ENCODE peak calls at places on chromosomes 11 and 22, in ten cellular contexts. X, Y, C, J, I, E, R, G, W and O are unnamed samples.
A peak's percentile ranks its signal among the peaks of the same experiment; 100 is the strongest.

GRCh38 chr11:115919341-115920086 is 415.3 kb upstream of the CADM1 start:
- DNase-seq in X (no peak), Y (no peak), C (no peak), J (no peak), I (no peak), E (no peak), R (peak; percentile 89), G (no peak), W (peak; percentile 81), O (no peak)

GRCh38 chr11:101127348-101127698 is 2.3 kb downstream of the PGR start:
- DNase-seq in X (peak; percentile 56), Y (no peak), C (no peak), J (no peak), I (peak; percentile 29), E (peak; percentile 76), R (no peak), G (no peak), W (no peak), O (no peak)

GRCh38 chr11:73637012-73637411 is 9.4 kb upstream of the PLEKHB1 start:
- DNase-seq in X (no peak), Y (no peak), C (no peak), J (no peak), I (no peak), E (no peak), R (no peak), G (no peak), W (no peak), O (no peak)

GRCh38 chr11:66509131-66509561 is 1.3 kb upstream of the BBS1 start:
- DNase-seq in X (no peak), Y (no peak), C (no peak), J (no peak), I (no peak), E (no peak), R (no peak), G (no peak), W (no peak), O (no peak)

GRCh38 chr22:36595968-36596367 is 67.0 kb upstream of the EIF3D start:
- DNase-seq in X (no peak), Y (no peak), C (no peak), J (no peak), I (no peak), E (no peak), R (no peak), G (no peak), W (no peak), O (no peak)

GRCh38 chr11:76787911-76788596 is 4.9 kb downstream of the TSKU start:
- DNase-seq in X (peak; percentile 57), Y (no peak), C (peak; percentile 81), J (peak; percentile 61), I (no peak), E (peak; percentile 32), R (no peak), G (no peak), W (no peak), O (no peak)

GRCh38 chr11:117179048-117179999 is 781 bp downstream of the SIDT2 start:
- DNase-seq in X (peak; percentile 56), Y (peak; percentile 62), C (peak; percentile 38), J (no peak), I (no peak), E (peak; percentile 49), R (no peak), G (peak; percentile 25), W (peak; percentile 30), O (no peak)

GRCh38 chr11:110349109-110349996 is 52.9 kb upstream of the RDX start:
- DNase-seq in X (no peak), Y (peak; percentile 49), C (no peak), J (no peak), I (no peak), E (peak; percentile 19), R (no peak), G (no peak), W (peak; percentile 52), O (no peak)

GRCh38 chr11:13354335-13354734 is 76.7 kb downstream of the BMAL1 start:
- DNase-seq in X (no peak), Y (no peak), C (no peak), J (no peak), I (no peak), E (peak; percentile 67), R (no peak), G (peak; percentile 40), W (no peak), O (no peak)

GRCh38 chr11:64848779-64849599 is 4.5 kb upstream of the CDC42BPG start:
- DNase-seq in X (no peak), Y (no peak), C (peak; percentile 88), J (no peak), I (no peak), E (peak; percentile 90), R (no peak), G (peak; percentile 66), W (no peak), O (no peak)

GRCh38 chr11:117478926-117479325 is 151.3 kb downstream of the CEP164 start:
- DNase-seq in X (no peak), Y (no peak), C (no peak), J (no peak), I (no peak), E (no peak), R (no peak), G (no peak), W (no peak), O (no peak)

GRCh38 chr11:83566948-83567347 is 280.8 kb upstream of the CCDC90B start:
- DNase-seq in X (no peak), Y (no peak), C (no peak), J (no peak), I (no peak), E (no peak), R (peak; percentile 38), G (peak; percentile 40), W (peak; percentile 59), O (peak; percentile 46)

GRCh38 chr11:85845052-85845631 is 10.0 kb upstream of the CCDC83 start:
- DNase-seq in X (no peak), Y (no peak), C (no peak), J (no peak), I (no peak), E (no peak), R (no peak), G (peak; percentile 62), W (no peak), O (no peak)

GRCh38 chr11:101862410-101863233 is 52.2 kb upstream of the CEP126 start:
- DNase-seq in X (peak; percentile 25), Y (no peak), C (peak; percentile 8), J (peak; percentile 67), I (no peak), E (peak; percentile 37), R (no peak), G (peak; percentile 71), W (peak; percentile 61), O (no peak)

GRCh38 chr11:45076761-45077160 is 69.7 kb upstream of the PRDM11 start:
- DNase-seq in X (no peak), Y (no peak), C (no peak), J (no peak), I (no peak), E (no peak), R (no peak), G (no peak), W (no peak), O (no peak)

GRCh38 chr11:102545701-102546100 is 15.2 kb upstream of the MMP7 start:
- DNase-seq in X (no peak), Y (no peak), C (peak; percentile 56), J (no peak), I (no peak), E (no peak), R (no peak), G (peak; percentile 42), W (no peak), O (no peak)

GRCh38 chr11:79150320-79150719 is 290.5 kb downstream of the TENM4 start:
- DNase-seq in X (no peak), Y (no peak), C (no peak), J (no peak), I (no peak), E (no peak), R (no peak), G (no peak), W (no peak), O (no peak)

GRCh38 chr22:46777609-46777970 is 15.1 kb downstream of the TBC1D22A start:
- DNase-seq in X (peak; percentile 69), Y (no peak), C (no peak), J (no peak), I (no peak), E (no peak), R (no peak), G (no peak), W (no peak), O (no peak)

GRCh38 chr11:124197999-124198398 is 14.9 kb downstream of the OR10D3 start:
- DNase-seq in X (no peak), Y (no peak), C (no peak), J (no peak), I (no peak), E (no peak), R (no peak), G (no peak), W (no peak), O (no peak)

GRCh38 chr11:1390603-1391164 is 950 bp downstream of the BRSK2 start:
- DNase-seq in X (peak; percentile 74), Y (no peak), C (no peak), J (no peak), I (no peak), E (peak; percentile 93), R (no peak), G (no peak), W (no peak), O (no peak)
- H3K27me3 ChIP-seq in X (peaks cover 9% of the 10 kb centered on the region), Y (peaks cover 7% of the 10 kb centered on the region), C (no peaks in the 10 kb centered on the region), J (no peaks in the 10 kb centered on the region), I (no peaks in the 10 kb centered on the region), E (peaks cover 11% of the 10 kb centered on the region), R (peaks cover 45% of the 10 kb centered on the region), G (no peaks in the 10 kb centered on the region), W (peaks cover 15% of the 10 kb centered on the region), O (peaks cover 8% of the 10 kb centered on the region)

GRCh38 chr22:29345932-29346331 is 30.4 kb upstream of the RASL10A start:
- DNase-seq in X (no peak), Y (no peak), C (no peak), J (no peak), I (no peak), E (no peak), R (no peak), G (no peak), W (no peak), O (no peak)
- H3K27me3 ChIP-seq in X (no peaks in the 10 kb centered on the region), Y (no peaks in the 10 kb centered on the region), C (no peaks in the 10 kb centered on the region), J (no peaks in the 10 kb centered on the region), I (no peaks in the 10 kb centered on the region), E (no peaks in the 10 kb centered on the region), R (no peaks in the 10 kb centered on the region), G (no peaks in the 10 kb centered on the region), W (no peaks in the 10 kb centered on the region), O (no peaks in the 10 kb centered on the region)

GRCh38 chr22:43749473-43749872 is 62.6 kb downstream of the EFCAB6 start:
- DNase-seq in X (no peak), Y (no peak), C (no peak), J (no peak), I (no peak), E (no peak), R (no peak), G (no peak), W (no peak), O (no peak)
- H3K27me3 ChIP-seq in X (no peaks in the 10 kb centered on the region), Y (no peaks in the 10 kb centered on the region), C (peaks cover 98% of the 10 kb centered on the region), J (peaks cover 89% of the 10 kb centered on the region), I (no peaks in the 10 kb centered on the region), E (no peaks in the 10 kb centered on the region), R (no peaks in the 10 kb centered on the region), G (peaks cover 20% of the 10 kb centered on the region), W (peaks cover 15% of the 10 kb centered on the region), O (no peaks in the 10 kb centered on the region)

DNA sequence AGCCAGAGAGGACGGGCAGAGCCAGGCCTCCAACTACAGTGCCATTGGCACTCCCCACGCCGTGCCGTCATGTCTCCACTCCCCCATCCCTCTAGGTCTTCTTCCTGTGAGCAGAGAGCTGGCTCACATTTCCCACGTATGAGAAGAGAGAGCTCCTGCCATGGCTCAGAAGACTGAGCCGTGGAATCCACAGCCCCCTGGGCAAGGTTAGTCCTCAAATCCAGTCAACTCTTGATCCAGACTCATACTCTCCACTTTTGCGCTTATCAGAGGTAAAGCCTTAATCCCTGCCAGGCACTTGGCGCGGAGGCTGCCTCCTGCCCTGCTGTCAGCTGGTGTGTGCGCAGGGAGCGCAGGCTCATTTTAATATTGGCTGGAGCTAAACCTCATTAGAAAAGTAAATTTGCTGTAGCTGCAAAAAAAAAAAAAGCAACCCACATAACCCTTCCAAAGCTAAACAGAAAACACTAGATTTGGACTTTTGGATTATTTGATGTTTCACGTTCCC is 4.7 kb downstream of the B3GAT1 start:
- DNase-seq in X (no peak), Y (no peak), C (no peak), J (no peak), I (no peak), E (peak; percentile 61), R (no peak), G (no peak), W (no peak), O (no peak)
- H3K27me3 ChIP-seq in X (peaks cover 27% of the 10 kb centered on the region), Y (peaks cover 10% of the 10 kb centered on the region), C (peaks cover 69% of the 10 kb centered on the region), J (peaks cover 10% of the 10 kb centered on the region), I (no peaks in the 10 kb centered on the region), E (peaks cover 9% of the 10 kb centered on the region), R (peaks cover 29% of the 10 kb centered on the region), G (peaks cover 53% of the 10 kb centered on the region), W (peaks cover 13% of the 10 kb centered on the region), O (peaks cover 11% of the 10 kb centered on the region)